ENCODE peak calls at places on chromosome 6, in five cellular contexts. L, H, B, M and Y are unnamed samples.

GRCh38 chr6:169101036-169101805 is 152.4 kb downstream of the THBS2 start:
- DNase-seq in H (no peak), B (no peak), L (no peak), M (no peak), Y (no peak)

GRCh38 chr6:37324131-37325033 is 29.4 kb upstream of the RNF8 start:
- DNase-seq in B (no peak), L (no peak), H (no peak), M (no peak), Y (no peak)

GRCh38 chr6:47455533-47456209 is 21.9 kb upstream of the CD2AP start:
- DNase-seq in B (no peak), L (peak; percentile 51), M (peak; percentile 72), H (no peak), Y (no peak)

GRCh38 chr6:161918154-161918553 is 644.3 kb upstream of the AGPAT4 start:
- DNase-seq in L (no peak), M (no peak), H (no peak), B (no peak), Y (no peak)

GRCh38 chr6:154500769-154501171 is 9.7 kb downstream of the CNKSR3 start:
- DNase-seq in L (peak; percentile 46), B (no peak), H (peak; percentile 21), M (no peak), Y (no peak)

GRCh38 chr6:85443720-85444119 is 6.2 kb upstream of the NT5E start:
- DNase-seq in B (no peak), M (no peak), L (no peak), H (no peak), Y (no peak)

GRCh38 chr6:127267742-127268588 is 1.3 kb downstream of the RNF146 start:
- DNase-seq in B (no peak), H (no peak), L (peak; percentile 5), M (no peak), Y (no peak)

GRCh38 chr6:136510782-136511181 is 39.4 kb downstream of the MAP7 start:
- DNase-seq in H (no peak), B (no peak), M (no peak), L (no peak), Y (no peak)

GRCh38 chr6:81465859-81466258 is 286.6 kb downstream of the TENT5A start:
- DNase-seq in L (peak; percentile 54), B (no peak), M (no peak), H (peak; percentile 48), Y (no peak)
- TF ChIP-seq CTCF in L (no peak), B (peak; percentile 75), M (peak; percentile 69), H (peak; percentile 70), Y (peak; percentile 81)

GRCh38 chr6:99151634-99152344 is 197.7 kb downstream of the FAXC start:
- DNase-seq in L (peak; percentile 43), M (peak; percentile 27), H (peak; percentile 11), B (peak; percentile 65), Y (no peak)
- TF ChIP-seq CTCF in L (no peak), M (peak; percentile 51), H (peak; percentile 53), B (peak; percentile 80), Y (peak; percentile 80)

DNA sequence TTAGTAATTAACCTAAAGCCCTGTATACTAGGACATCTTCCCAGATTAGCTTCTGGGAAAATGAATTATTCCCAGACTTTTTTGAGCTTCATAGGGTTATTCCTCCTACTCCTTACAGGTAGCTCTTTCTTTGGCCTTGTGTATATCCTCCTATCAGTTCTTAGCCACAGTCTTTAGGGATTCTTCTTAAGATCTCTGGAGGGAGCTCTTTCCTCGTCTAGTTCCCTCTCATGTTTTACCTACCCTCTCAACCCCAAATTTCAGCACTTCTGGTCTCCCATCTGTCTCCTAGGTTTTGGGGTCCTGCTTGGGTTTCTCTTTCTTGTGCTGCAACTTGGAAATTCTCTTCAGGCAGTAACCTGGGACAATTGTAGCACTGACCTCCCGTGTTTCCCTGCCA is 46.4 kb upstream of the SLC35B3 start:
- DNase-seq in L (no peak), H (peak; percentile 0), B (no peak), M (no peak), Y (no peak)
- TF ChIP-seq CTCF in L (no peak), H (no peak), B (peak; percentile 27), M (no peak), Y (peak; percentile 35)

DNA sequence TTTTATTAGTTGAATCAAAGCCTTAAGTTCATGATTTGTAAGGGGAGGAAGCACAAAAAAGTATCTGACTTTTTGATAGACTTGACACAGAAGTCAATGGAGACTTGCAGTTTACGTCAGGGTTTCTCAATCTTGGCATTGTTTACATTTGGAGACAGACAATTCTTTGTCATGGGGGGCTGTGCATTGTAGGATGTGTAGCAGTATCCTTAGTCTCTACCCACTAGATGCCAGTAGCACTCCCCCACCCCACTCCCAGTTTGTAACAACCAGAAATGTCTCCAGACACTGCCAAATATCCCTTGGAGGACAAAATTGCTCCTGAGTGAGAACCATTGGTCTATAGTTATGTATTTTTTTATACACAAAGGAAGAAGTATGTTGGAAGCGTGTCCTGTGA is 434.1 kb downstream of the RFPL4B start:
- DNase-seq in L (no peak), M (no peak), H (peak; percentile 58), B (peak; percentile 32), Y (no peak)
- TF ChIP-seq CTCF in L (no peak), M (no peak), H (no peak), B (no peak), Y (peak; percentile 34)

GRCh38 chr6:107122748-107123147 is 7.4 kb upstream of the BEND3 start:
- DNase-seq in H (no peak), L (no peak), B (no peak), M (no peak), Y (no peak)

GRCh38 chr6:107121964-107122495 is 6.7 kb upstream of the BEND3 start:
- DNase-seq in M (no peak), H (no peak), B (no peak), L (peak; percentile 19), Y (no peak)

GRCh38 chr6:107123501-107123900 is 8.2 kb upstream of the BEND3 start:
- DNase-seq in L (no peak), M (no peak), H (no peak), B (no peak), Y (no peak)

GRCh38 chr6:107120404-107120803 is 5.1 kb upstream of the BEND3 start:
- DNase-seq in M (no peak), L (no peak), B (no peak), H (no peak), Y (no peak)

DNA sequence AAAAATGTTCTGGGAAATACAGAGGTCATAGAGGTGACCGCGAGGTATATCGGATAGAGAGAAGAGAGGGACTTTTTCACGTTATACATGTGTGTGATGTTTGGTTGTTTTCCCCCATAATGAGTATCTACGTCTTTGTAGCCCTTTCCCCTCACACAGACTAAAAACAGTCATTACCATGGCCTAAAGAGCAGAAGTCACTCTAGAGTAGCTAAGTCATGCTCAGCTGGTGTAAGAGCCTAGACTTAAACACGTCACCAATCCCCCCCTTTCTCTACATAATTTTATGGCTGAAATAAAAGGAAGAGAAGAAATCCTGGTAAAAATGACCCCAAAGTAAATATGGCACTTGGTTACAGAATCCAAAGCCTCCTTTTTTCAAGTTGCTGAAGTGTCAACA is 6.0 kb upstream of the BEND3 start:
- DNase-seq in H (no peak), L (no peak), B (no peak), M (no peak), Y (no peak)
- TF ChIP-seq CTCF in H (no peak), L (no peak), B (no peak), M (no peak), Y (no peak)

DNA sequence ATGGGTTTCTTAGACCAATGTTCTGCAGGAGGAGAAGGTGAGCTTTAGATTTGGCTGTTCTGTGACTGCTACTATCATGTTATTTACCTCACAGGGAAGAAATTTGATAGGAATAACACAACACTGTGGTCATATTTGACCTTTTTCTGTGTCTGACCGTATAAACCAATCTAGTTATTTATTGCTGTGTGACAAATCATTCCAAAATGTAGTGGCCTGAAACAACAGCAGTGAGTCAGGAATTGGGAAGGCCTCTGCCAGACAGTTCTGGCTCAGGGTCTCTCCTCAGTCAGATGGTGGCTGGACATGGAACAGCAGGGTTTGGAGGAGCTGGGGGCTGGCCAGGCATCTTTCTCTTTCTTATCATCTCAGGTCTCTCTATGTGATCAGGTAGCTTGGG is 33.0 kb downstream of the RIPOR2 start:
- DNase-seq in M (no peak), B (no peak), H (peak; percentile 23), L (no peak), Y (no peak)
- TF ChIP-seq CTCF in M (no peak), B (no peak), H (no peak), L (no peak), Y (no peak)

DNA sequence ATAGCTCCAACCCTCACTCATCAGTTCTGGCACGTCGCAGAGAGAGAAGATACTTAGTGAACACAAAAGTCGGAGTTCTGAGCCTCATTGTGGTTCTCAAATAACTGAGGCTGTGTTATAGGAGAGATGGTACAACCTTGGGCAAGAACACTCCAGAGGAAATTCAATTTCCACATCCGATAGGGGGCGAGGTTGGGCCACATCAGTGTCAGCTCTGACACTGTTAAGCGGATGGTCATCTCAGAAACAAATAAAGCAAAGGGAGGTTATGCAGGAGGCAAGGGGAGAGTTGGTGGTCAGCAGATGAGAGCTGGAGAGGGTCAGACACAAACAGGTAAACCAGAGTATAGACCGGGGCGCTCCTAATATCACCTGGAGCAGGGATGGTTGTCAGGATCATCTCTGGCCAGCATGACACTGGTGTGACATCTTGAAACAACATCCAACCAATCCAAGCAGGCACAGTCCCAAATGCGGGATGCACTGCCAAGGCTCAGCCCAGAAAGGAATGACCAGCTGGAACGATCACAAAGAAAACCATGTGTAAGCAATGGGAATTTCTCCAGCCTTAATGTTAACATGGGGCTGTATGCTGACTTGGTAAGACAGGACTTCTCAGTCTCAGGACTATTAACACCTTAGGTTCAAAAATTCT is 331.8 kb downstream of the HACE1 start:
- DNase-seq in L (peak; percentile 76), B (peak; percentile 20), H (peak; percentile 72), M (no peak), Y (no peak)
- TF ChIP-seq CTCF in L (no peak), B (peak; percentile 56), H (peak; percentile 54), M (peak; percentile 32), Y (peak; percentile 68)

GRCh38 chr6:148701393-148701774 is 45.4 kb upstream of the UST start:
- DNase-seq in L (no peak), B (no peak), H (no peak), M (no peak), Y (no peak)

GRCh38 chr6:148697895-148698440 is 48.9 kb upstream of the UST start:
- DNase-seq in M (no peak), B (no peak), H (no peak), L (no peak), Y (no peak)

GRCh38 chr6:148698671-148699180 is 48.1 kb upstream of the UST start:
- DNase-seq in M (no peak), L (no peak), H (no peak), B (no peak), Y (no peak)

GRCh38 chr6:148700713-148701392 is 46.0 kb upstream of the UST start:
- DNase-seq in B (no peak), H (peak; percentile 64), M (no peak), L (peak; percentile 21), Y (no peak)

DNA sequence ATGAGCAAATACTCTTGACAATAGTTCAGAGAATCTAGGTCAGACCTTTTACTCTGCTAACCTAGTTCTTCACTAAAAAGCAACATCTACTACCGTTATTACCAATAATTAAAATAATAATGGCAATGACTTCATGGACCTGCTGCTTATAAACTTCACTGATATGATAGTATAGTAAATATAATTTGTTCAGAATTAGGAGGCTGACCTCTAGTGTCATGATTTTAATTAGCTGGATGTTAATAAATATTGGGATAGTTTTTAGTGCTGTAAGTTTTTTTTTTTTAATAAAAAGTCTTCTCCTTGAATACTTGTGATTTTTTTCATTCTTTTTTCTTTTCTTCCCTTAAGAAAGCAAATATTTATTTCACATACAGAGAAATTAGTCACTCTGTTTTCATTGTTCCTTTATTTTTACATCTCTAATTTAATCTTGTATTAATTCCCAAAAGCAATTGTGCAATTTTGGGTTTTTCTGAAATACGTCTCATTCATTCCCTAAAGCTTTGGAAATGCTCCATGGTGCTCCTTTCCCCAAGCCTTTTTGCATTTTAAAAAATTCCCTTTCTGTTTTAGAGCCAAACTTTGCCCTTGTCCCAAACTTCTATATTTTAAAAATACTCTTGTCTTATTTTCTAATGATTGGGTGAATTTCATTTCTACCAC is 46.6 kb upstream of the UST start:
- DNase-seq in M (no peak), L (no peak), B (no peak), H (peak; percentile 55), Y (no peak)
- TF ChIP-seq CTCF in M (no peak), L (no peak), B (no peak), H (no peak), Y (no peak)